ENCODE peak calls at places on chromosomes 3 and 15, in five cellular contexts. H is ovary, I is tibial nerve, V is stomach, U is sigmoid colon. Q is an unnamed sample.

GRCh38 chr3:159991591-159991990 is 3.0 kb downstream of the IL12A start:
- DNase-seq in V (no peak), I (no peak), U (no peak), H (no peak), Q (no peak)

GRCh38 chr15:101099183-101099582 is 152.7 kb downstream of the CHSY1 start:
- DNase-seq in H (peak), I (no peak), U (no peak), V (no peak), Q (no peak)

GRCh38 chr3:98110191-98110908 is 20.2 kb upstream of the OR5H1 start:
- DNase-seq in U (no peak), H (no peak), I (no peak), V (no peak), Q (no peak)

GRCh38 chr3:112555535-112556170 is 6.1 kb downstream of the ATG3 start:
- DNase-seq in I (no peak), H (no peak), U (no peak), V (no peak), Q (no peak)

GRCh38 chr3:193852901-193853300 is 259.9 kb downstream of the OPA1 start:
- DNase-seq in H (no peak), U (no peak), I (no peak), V (no peak), Q (no peak)

GRCh38 chr3:53724566-53724965 is 121.7 kb downstream of the CHDH start:
- DNase-seq in H (no peak), V (no peak), U (peak), I (no peak), Q (no peak)

GRCh38 chr3:62415312-62415791 is 42.0 kb upstream of the FEZF2 start:
- DNase-seq in I (no peak), H (no peak), V (no peak), U (no peak), Q (no peak)

GRCh38 chr3:190863119-190863465 is 598 bp upstream of the GMNC start:
- DNase-seq in I (no peak), V (no peak), H (no peak), U (no peak), Q (no peak)

GRCh38 chr15:29106116-29106515 is 163.5 kb downstream of the NSMCE3 start:
- DNase-seq in I (no peak), U (no peak), H (no peak), V (no peak), Q (no peak)

GRCh38 chr15:64284037-64284436 is 71.9 kb downstream of the CSNK1G1 start:
- DNase-seq in V (no peak), I (peak), U (no peak), H (no peak), Q (no peak)

GRCh38 chr15:41661529-41662225 is 1.5 kb downstream of the MGA start:
- DNase-seq in U (peak), I (peak), H (peak), V (peak), Q (peak)

GRCh38 chr15:76916369-76916768 is 11.2 kb upstream of the SCAPER start:
- DNase-seq in U (no peak), V (no peak), I (no peak), H (no peak), Q (no peak)

GRCh38 chr15:73822998-73823397 is 50.4 kb upstream of the TBC1D21 start:
- DNase-seq in I (no peak), H (no peak), U (no peak), V (no peak), Q (no peak)

GRCh38 chr15:72475674-72476073 is 1.5 kb downstream of the ARIH1 start:
- DNase-seq in U (no peak), I (no peak), H (no peak), V (no peak), Q (no peak)

GRCh38 chr15:72474912-72475601 is 927 bp downstream of the ARIH1 start:
- DNase-seq in V (peak), I (peak), H (peak), U (peak), Q (peak)

GRCh38 chr15:72474466-72474911 is 359 bp downstream of the ARIH1 start:
- DNase-seq in I (no peak), H (no peak), V (no peak), U (no peak), Q (peak)

GRCh38 chr15:72472907-72473669 is 1.0 kb upstream of the ARIH1 start:
- DNase-seq in I (peak), H (no peak), U (no peak), V (no peak), Q (no peak)

GRCh38 chr15:72473670-72474465 is at the start of gene ARIH1:
- DNase-seq in I (peak), U (peak), V (peak), H (peak), Q (peak)
- TF ChIP-seq EP300 in I (peak), U (no peak), V (no peak), H (peak), Q (no peak)

GRCh38 chr3:71308836-71309235 is 274.7 kb downstream of the FOXP1 start:
- DNase-seq in U (no peak), I (no peak), V (no peak), H (no peak), Q (no peak)
- TF ChIP-seq EP300 in U (no peak), I (no peak), V (no peak), H (no peak), Q (no peak)

DNA sequence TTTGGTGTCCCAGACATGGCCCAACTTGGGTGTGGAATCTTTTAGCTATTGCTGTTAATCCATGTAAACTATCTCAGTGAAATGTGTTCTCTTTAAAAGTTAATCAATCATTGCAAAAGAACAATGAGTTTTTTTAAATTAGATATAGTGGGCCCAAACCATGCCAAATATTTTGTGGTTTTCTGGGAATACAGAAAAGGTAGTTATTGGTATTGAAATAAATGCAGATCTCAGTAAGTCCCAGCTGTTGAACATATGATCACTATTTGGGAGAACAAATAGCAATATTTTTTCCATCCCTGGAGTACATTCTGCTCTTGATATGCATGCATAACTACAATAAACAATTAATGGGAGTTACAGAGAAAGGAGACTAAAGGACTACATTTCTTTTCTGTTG is 36.0 kb upstream of the LEKR1 start:
- DNase-seq in V (no peak), I (no peak), H (no peak), U (no peak), Q (no peak)
- TF ChIP-seq EP300 in V (no peak), I (no peak), H (no peak), U (no peak), Q (no peak)

DNA sequence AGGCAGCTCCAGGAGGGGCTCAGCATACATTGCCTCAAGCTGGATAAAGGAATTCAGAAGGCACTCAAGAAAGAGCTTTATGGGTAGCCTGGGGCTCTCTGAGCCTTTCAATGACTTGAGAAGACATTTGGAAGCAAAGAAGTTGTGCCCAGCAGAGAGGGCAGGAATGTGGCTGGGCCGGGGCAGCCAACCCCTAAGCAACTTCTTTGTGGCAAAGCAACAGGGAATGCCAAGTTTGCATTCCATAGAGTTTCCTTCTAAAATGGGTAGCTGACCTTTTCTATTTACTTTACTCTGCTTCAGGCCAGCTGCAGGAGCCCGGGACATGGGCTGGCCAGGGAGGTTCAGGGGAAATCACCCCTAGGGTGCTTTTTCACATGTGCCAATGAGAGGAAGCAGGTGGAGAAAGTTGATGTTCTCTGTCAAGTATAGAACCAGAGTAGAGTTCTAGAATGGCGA is 45.6 kb downstream of the CCDC12 start:
- DNase-seq in V (peak), U (peak), I (no peak), H (peak), Q (no peak)
- TF ChIP-seq EP300 in V (no peak), U (no peak), I (no peak), H (no peak), Q (no peak)

DNA sequence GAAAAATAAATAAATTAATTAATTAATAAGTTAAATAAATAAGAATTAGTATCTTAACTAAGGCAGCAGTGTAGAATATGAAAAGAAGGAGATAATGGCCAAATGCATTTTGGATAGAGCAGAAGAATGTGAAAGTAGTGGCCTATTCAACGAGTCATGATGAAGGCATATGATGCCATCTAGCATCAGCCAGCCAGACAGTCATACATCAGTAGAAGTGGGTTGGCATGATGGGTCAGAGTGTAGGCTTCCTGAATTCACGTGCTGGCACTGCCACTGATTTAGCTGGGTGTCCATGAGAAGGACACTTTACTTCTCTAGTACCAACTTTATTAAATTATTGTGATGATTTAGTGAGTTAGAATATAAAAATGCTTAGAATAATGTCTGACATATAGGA is 256.1 kb upstream of the ARPP21 start:
- DNase-seq in V (no peak), I (no peak), U (no peak), H (no peak), Q (no peak)
- TF ChIP-seq EP300 in V (no peak), I (no peak), U (no peak), H (no peak), Q (no peak)

GRCh38 chr3:3403700-3404099 is 224.2 kb upstream of the CRBN start:
- DNase-seq in V (no peak), U (no peak), H (no peak), I (no peak), Q (no peak)
- TF ChIP-seq EP300 in V (no peak), U (no peak), H (no peak), I (no peak), Q (no peak)

DNA sequence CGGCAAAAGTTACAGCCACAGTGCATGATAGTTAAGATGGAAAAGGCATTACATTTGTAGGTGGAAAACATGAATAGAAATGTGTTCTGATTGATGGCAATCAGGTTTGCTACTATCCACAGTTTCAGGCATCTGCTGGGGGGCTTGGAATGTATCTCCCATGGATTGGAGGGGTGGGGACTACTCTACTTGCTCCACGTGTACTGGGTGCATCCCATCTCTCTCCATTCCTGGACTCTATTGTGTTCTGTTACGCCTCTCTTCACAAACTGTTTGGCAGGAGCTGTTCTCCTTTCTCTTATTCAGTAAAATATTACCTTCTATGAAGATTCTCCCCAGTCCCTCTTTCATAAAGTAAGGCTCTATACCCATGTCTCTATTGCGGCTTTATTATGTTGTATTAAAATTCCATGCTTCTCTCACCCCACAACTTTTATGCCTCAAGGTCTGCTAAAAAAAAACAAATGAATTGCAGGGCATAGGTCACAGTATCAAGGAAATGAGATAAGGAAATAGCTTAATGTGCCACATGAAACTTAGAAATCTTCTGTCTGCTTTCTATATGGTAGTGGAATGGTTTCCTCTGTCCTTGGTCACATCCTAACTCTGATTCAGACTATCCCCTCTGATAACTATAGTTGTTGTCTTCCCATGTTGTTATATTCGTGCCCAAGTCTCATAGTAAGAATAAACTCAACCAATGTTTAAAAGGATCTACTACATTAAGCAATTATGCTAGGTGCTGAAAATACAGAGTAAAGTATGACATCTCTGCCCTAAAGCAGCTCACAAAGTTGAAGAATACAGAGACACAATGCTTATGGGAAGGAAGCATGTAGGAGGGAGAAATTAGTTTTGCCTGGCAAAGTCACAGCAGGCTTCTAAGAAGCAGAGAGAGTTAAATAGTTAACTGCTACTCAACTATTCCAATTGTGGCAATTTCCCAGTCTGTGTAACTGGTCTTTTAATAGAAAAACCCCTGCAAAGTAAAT is 43.1 kb downstream of the LRRFIP2 start:
- DNase-seq in I (no peak), H (no peak), V (no peak), U (no peak), Q (no peak)
- TF ChIP-seq EP300 in I (no peak), H (no peak), V (no peak), U (no peak), Q (no peak)

GRCh38 chr3:157255797-157256196 is 95.8 kb upstream of the CCNL1 start:
- DNase-seq in V (no peak), U (no peak), H (no peak), I (no peak), Q (no peak)
- TF ChIP-seq EP300 in V (no peak), U (no peak), H (no peak), I (no peak), Q (no peak)

Q was measured in suprapubic skin.